ENCODE peak calls at places on chromosome 9, in four cellular contexts. S, Y, K and A are unnamed samples.

GRCh38 chr9:93967020-93967803 is 12.1 kb upstream of the BARX1 start:
- DNase-seq in K (no peak), Y (no peak), S (no peak), A (no peak)

GRCh38 chr9:94799578-94800264 is 73.2 kb downstream of the AOPEP start:
- DNase-seq in K (no peak), Y (peak), S (peak), A (no peak)

GRCh38 chr9:111937301-111937700 is 40.7 kb downstream of the UGCG start:
- DNase-seq in S (no peak), Y (no peak), K (no peak), A (no peak)

GRCh38 chr9:83106272-83106671 is 43.3 kb upstream of the RASEF start:
- DNase-seq in Y (no peak), S (peak), K (no peak), A (no peak)

GRCh38 chr9:93094294-93095204 is 1.5 kb upstream of the CARD19 start:
- DNase-seq in S (peak), Y (no peak), K (no peak), A (no peak)

GRCh38 chr9:126127591-126127990 is 199.0 kb upstream of the MVB12B start:
- DNase-seq in S (no peak), K (no peak), Y (no peak), A (peak)

GRCh38 chr9:71647094-71647591 is 121.2 kb downstream of the CEMIP2 start:
- DNase-seq in Y (peak), K (no peak), S (peak), A (no peak)

GRCh38 chr9:12191630-12192029 is 501.6 kb upstream of the TYRP1 start:
- DNase-seq in K (no peak), S (no peak), Y (no peak), A (no peak)

GRCh38 chr9:105415344-105415980 is 32.4 kb upstream of the FSD1L start:
- DNase-seq in K (no peak), Y (peak), S (peak), A (peak)

GRCh38 chr9:137785704-137786161 is 91.8 kb upstream of the CACNA1B start:
- DNase-seq in Y (peak), K (no peak), S (peak), A (peak)

GRCh38 chr9:125021069-125021468 is 80.2 kb upstream of the GOLGA1 start:
- DNase-seq in Y (no peak), K (no peak), S (no peak), A (no peak)

GRCh38 chr9:68914751-68915150 is 99.2 kb downstream of the PRKACG start:
- DNase-seq in Y (no peak), K (no peak), S (no peak), A (no peak)

GRCh38 chr9:96117398-96118060 is 184.4 kb downstream of the HSD17B3 start:
- DNase-seq in Y (no peak), K (no peak), S (no peak), A (no peak)

GRCh38 chr9:90552317-90552716 is 90.3 kb downstream of the DIRAS2 start:
- DNase-seq in S (no peak), K (no peak), Y (no peak), A (no peak)

GRCh38 chr9:131776473-131776872 is 36.6 kb upstream of the RAPGEF1 start:
- DNase-seq in Y (peak), K (no peak), S (peak), A (peak)

GRCh38 chr9:81687521-81688261 is 1.7 kb downstream of the TLE1 start:
- DNase-seq in K (no peak), Y (no peak), S (peak), A (peak)

GRCh38 chr9:72863456-72864094 is 89.3 kb downstream of the ALDH1A1 start:
- DNase-seq in K (no peak), Y (no peak), S (peak), A (no peak)

GRCh38 chr9:77423841-77424240 is 224.3 kb downstream of the GNA14 start:
- DNase-seq in K (no peak), S (no peak), Y (no peak), A (no peak)

GRCh38 chr9:22229069-22229468 is 217.6 kb upstream of the DMRTA1 start:
- DNase-seq in S (peak), K (no peak), Y (no peak), A (no peak)

GRCh38 chr9:116697341-116697740 is 10.2 kb downstream of the TRIM32 start:
- DNase-seq in K (no peak), S (no peak), Y (peak), A (no peak)

GRCh38 chr9:122126340-122127333 is 32.9 kb downstream of the NDUFA8 start:
- DNase-seq in K (no peak), S (peak), Y (peak), A (peak)

GRCh38 chr9:127955294-127956015 is 17.8 kb upstream of the DPM2 start:
- DNase-seq in S (peak), Y (peak), K (no peak), A (peak)

GRCh38 chr9:98627291-98627690 is 81.4 kb downstream of the GABBR2 start:
- DNase-seq in K (no peak), Y (peak), S (peak), A (no peak)

GRCh38 chr9:95981741-95982390 is 106.4 kb downstream of the ERCC6L2 start:
- DNase-seq in Y (no peak), K (no peak), S (no peak), A (no peak)

GRCh38 chr9:137019891-137020683 is 8.0 kb downstream of the ABCA2 start:
- DNase-seq in S (no peak), Y (no peak), K (no peak), A (peak)

GRCh38 chr9:71774917-71775316 is 6.6 kb upstream of the CEMIP2 start:
- DNase-seq in S (no peak), Y (no peak), K (no peak), A (no peak)

GRCh38 chr9:132486706-132487350 is 76.8 kb downstream of the CFAP77 start:
- DNase-seq in Y (no peak), K (no peak), S (no peak), A (no peak)

GRCh38 chr9:126159661-126160060 is 167.0 kb upstream of the MVB12B start:
- DNase-seq in S (no peak), Y (no peak), K (no peak), A (no peak)

GRCh38 chr9:68947015-68947414 is 66.9 kb downstream of the PRKACG start:
- DNase-seq in S (peak), K (peak), Y (no peak), A (peak)

GRCh38 chr9:131817073-131817472 is 77.2 kb upstream of the RAPGEF1 start:
- DNase-seq in Y (no peak), S (no peak), K (no peak), A (no peak)

GRCh38 chr9:99565203-99565602 is 256.5 kb upstream of the NR4A3 start:
- DNase-seq in S (no peak), Y (no peak), K (no peak), A (no peak)

GRCh38 chr9:92242115-92242778 is 51.2 kb downstream of the IARS1 start:
- DNase-seq in K (no peak), S (peak), Y (peak), A (no peak)

GRCh38 chr9:101369286-101369685 is 15.5 kb downstream of the BAAT start:
- DNase-seq in Y (peak), S (peak), K (no peak), A (no peak)

GRCh38 chr9:94826044-94826443 is 99.5 kb downstream of the AOPEP start:
- DNase-seq in Y (no peak), S (no peak), K (no peak), A (no peak)

GRCh38 chr9:14535161-14535930 is 157.9 kb downstream of the ZDHHC21 start:
- DNase-seq in Y (no peak), K (no peak), S (no peak), A (no peak)

GRCh38 chr9:23598994-23599393 is 227.0 kb downstream of the ELAVL2 start:
- DNase-seq in S (no peak), Y (no peak), K (no peak), A (no peak)
- H4K5ac ChIP-seq in S (no peak), Y (no peak), K (no peak), A (no peak)

GRCh38 chr9:34377402-34377741 is 674 bp upstream of the MYORG start:
- DNase-seq in Y (no peak), K (no peak), S (no peak), A (no peak)
- H4K5ac ChIP-seq in Y (no peak), K (no peak), S (no peak), A (no peak)

GRCh38 chr9:70486127-70486526 is 71.7 kb upstream of the KLF9 start:
- DNase-seq in K (no peak), S (no peak), Y (no peak), A (no peak)
- H4K5ac ChIP-seq in K (no peak), S (no peak), Y (no peak), A (no peak)

GRCh38 chr9:1373445-1373844 is 323.3 kb downstream of the DMRT2 start:
- DNase-seq in S (no peak), Y (no peak), K (no peak), A (no peak)
- H4K5ac ChIP-seq in S (no peak), Y (no peak), K (no peak), A (no peak)

DNA sequence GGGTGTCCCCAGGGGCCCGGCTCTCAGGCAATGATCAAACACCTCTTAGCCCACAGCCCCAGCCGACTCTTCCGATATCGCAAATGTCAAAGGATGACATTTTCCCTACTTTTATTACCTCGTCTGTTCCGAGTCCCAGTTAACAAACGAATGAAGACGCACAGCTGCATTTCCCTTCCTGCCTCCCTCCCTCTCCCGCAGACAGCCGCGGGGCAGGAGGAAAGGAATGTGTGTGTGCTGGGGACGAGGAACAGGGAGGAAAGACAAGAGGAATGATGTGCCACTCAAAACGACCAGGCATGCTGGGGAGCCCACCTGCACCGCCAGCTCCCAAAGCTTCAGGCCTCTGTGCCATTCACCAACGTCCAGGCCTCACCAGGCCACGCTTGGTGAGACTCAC is 125.9 kb upstream of the SARDH start:
- DNase-seq in K (no peak), S (peak), Y (peak), A (no peak)
- H4K5ac ChIP-seq in K (no peak), S (no peak), Y (no peak), A (no peak)

GRCh38 chr9:36521148-36521547 is 51.5 kb upstream of the MELK start:
- DNase-seq in Y (no peak), S (no peak), K (no peak), A (no peak)

GRCh38 chr9:36517131-36517530 is 55.6 kb upstream of the MELK start:
- DNase-seq in S (no peak), Y (no peak), K (no peak), A (no peak)
- H4K5ac ChIP-seq in S (no peak), Y (no peak), K (no peak), A (no peak)